ENCODE peak calls at places on chromosome 11, in eight cellular contexts. One of them, this sample, is unnamed.

GRCh38 chr11:12761029-12761428 is 86.8 kb downstream of the TEAD1 start:
- DNase-seq in stomach: no peak
- DNase-seq in fibroblast of lung: peak; percentile 47
- DNase-seq in astrocyte: no peak
- DNase-seq in hepatocyte: no peak
- DNase-seq in cardiac muscle cell: no peak
- DNase-seq in A549: no peak
- DNase-seq in CD8-positive, alpha-beta T cell: no peak
- DNase-seq in this sample: no peak

GRCh38 chr11:925158-925495 is 543 bp upstream of the AP2A2 start:
- DNase-seq in hepatocyte: no peak
- DNase-seq in astrocyte: no peak
- DNase-seq in CD8-positive, alpha-beta T cell: no peak
- DNase-seq in A549: no peak
- DNase-seq in fibroblast of lung: no peak
- DNase-seq in stomach: no peak
- DNase-seq in cardiac muscle cell: no peak
- DNase-seq in this sample: no peak

GRCh38 chr11:45678962-45679361 is 13.5 kb upstream of the CHST1 start:
- DNase-seq in hepatocyte: no peak
- DNase-seq in fibroblast of lung: no peak
- DNase-seq in A549: no peak
- DNase-seq in astrocyte: no peak
- DNase-seq in cardiac muscle cell: no peak
- DNase-seq in stomach: no peak
- DNase-seq in CD8-positive, alpha-beta T cell: no peak
- DNase-seq in this sample: no peak

GRCh38 chr11:112128483-112129121 is 35.3 kb downstream of the IL18 start:
- DNase-seq in A549: peak; percentile 66
- DNase-seq in hepatocyte: peak; percentile 40
- DNase-seq in cardiac muscle cell: no peak
- DNase-seq in CD8-positive, alpha-beta T cell: no peak
- DNase-seq in fibroblast of lung: peak; percentile 80
- DNase-seq in stomach: peak; percentile 39
- DNase-seq in astrocyte: peak; percentile 74
- DNase-seq in this sample: no peak

GRCh38 chr11:77074205-77074604 is 7.4 kb downstream of the CAPN5 start:
- DNase-seq in hepatocyte: no peak
- DNase-seq in stomach: peak; percentile 49
- DNase-seq in astrocyte: no peak
- DNase-seq in fibroblast of lung: no peak
- DNase-seq in cardiac muscle cell: no peak
- DNase-seq in A549: no peak
- DNase-seq in CD8-positive, alpha-beta T cell: no peak
- DNase-seq in this sample: no peak

GRCh38 chr11:20808328-20808727 is 138.9 kb downstream of the NELL1 start:
- DNase-seq in A549: no peak
- DNase-seq in CD8-positive, alpha-beta T cell: no peak
- DNase-seq in astrocyte: no peak
- DNase-seq in fibroblast of lung: no peak
- DNase-seq in cardiac muscle cell: no peak
- DNase-seq in hepatocyte: no peak
- DNase-seq in stomach: no peak
- DNase-seq in this sample: no peak

GRCh38 chr11:119578466-119579220 is 150.4 kb downstream of the NECTIN1 start:
- DNase-seq in hepatocyte: no peak
- DNase-seq in astrocyte: no peak
- DNase-seq in stomach: no peak
- DNase-seq in fibroblast of lung: no peak
- DNase-seq in A549: no peak
- DNase-seq in CD8-positive, alpha-beta T cell: no peak
- DNase-seq in cardiac muscle cell: no peak
- DNase-seq in this sample: no peak

GRCh38 chr11:75891947-75892739 is 77.1 kb downstream of the UVRAG start:
- DNase-seq in cardiac muscle cell: no peak
- DNase-seq in astrocyte: no peak
- DNase-seq in fibroblast of lung: no peak
- DNase-seq in stomach: no peak
- DNase-seq in hepatocyte: no peak
- DNase-seq in CD8-positive, alpha-beta T cell: no peak
- DNase-seq in A549: no peak
- DNase-seq in this sample: no peak

GRCh38 chr11:132448334-132448995 is 1078.0 kb downstream of the NTM start:
- DNase-seq in stomach: no peak
- DNase-seq in astrocyte: peak; percentile 76
- DNase-seq in cardiac muscle cell: no peak
- DNase-seq in fibroblast of lung: peak; percentile 79
- DNase-seq in A549: no peak
- DNase-seq in CD8-positive, alpha-beta T cell: no peak
- DNase-seq in hepatocyte: no peak
- DNase-seq in this sample: no peak

GRCh38 chr11:102426000-102426399 is 26.6 kb downstream of the TMEM123 start:
- DNase-seq in cardiac muscle cell: no peak
- DNase-seq in astrocyte: no peak
- DNase-seq in CD8-positive, alpha-beta T cell: no peak
- DNase-seq in A549: no peak
- DNase-seq in hepatocyte: no peak
- DNase-seq in fibroblast of lung: no peak
- DNase-seq in stomach: no peak
- DNase-seq in this sample: no peak

GRCh38 chr11:102427068-102427467 is 25.5 kb downstream of the TMEM123 start:
- DNase-seq in stomach: no peak
- DNase-seq in CD8-positive, alpha-beta T cell: no peak
- DNase-seq in hepatocyte: no peak
- DNase-seq in A549: no peak
- DNase-seq in cardiac muscle cell: no peak
- DNase-seq in astrocyte: no peak
- DNase-seq in fibroblast of lung: no peak
- DNase-seq in this sample: no peak

GRCh38 chr11:102428696-102429095 is 23.9 kb downstream of the TMEM123 start:
- DNase-seq in stomach: no peak
- DNase-seq in cardiac muscle cell: no peak
- DNase-seq in CD8-positive, alpha-beta T cell: no peak
- DNase-seq in astrocyte: no peak
- DNase-seq in fibroblast of lung: no peak
- DNase-seq in A549: no peak
- DNase-seq in hepatocyte: no peak
- DNase-seq in this sample: no peak

GRCh38 chr11:102429691-102430090 is 22.9 kb downstream of the TMEM123 start:
- DNase-seq in hepatocyte: no peak
- DNase-seq in cardiac muscle cell: no peak
- DNase-seq in A549: no peak
- DNase-seq in fibroblast of lung: no peak
- DNase-seq in stomach: no peak
- DNase-seq in CD8-positive, alpha-beta T cell: no peak
- DNase-seq in astrocyte: no peak
- DNase-seq in this sample: no peak

DNA sequence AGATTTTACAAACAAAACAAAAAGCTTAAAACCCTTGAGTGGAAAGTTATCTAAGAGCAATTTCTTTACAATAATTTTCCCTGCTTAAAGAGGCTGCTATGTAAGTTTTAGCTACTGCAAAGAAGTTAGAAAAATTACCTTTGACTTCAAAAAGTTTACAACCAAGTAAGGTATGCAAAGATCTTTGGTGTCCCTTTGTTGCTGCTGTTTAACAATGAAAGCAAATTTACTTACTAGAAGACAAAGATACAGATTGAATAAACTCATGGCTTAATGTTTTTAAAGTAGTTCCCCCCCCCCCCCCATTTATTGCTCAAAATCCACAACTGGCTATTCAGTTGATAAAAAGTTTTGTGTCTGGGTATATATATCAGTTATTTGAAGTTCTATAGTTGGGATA is 26.0 kb downstream of the TMEM123 start:
- DNase-seq in CD8-positive, alpha-beta T cell: no peak
- DNase-seq in hepatocyte: no peak
- DNase-seq in stomach: no peak
- DNase-seq in fibroblast of lung: no peak
- DNase-seq in cardiac muscle cell: no peak
- DNase-seq in astrocyte: no peak
- DNase-seq in A549: no peak
- DNase-seq in this sample: no peak
- H3K4me1 ChIP-seq in CD8-positive, alpha-beta T cell: peaks cover 86% of the 10 kb centered on the region
- H3K4me1 ChIP-seq in hepatocyte: peaks cover 13% of the 10 kb centered on the region
- H3K4me1 ChIP-seq in stomach: peaks cover 81% of the 10 kb centered on the region
- H3K4me1 ChIP-seq in fibroblast of lung: peaks cover 2% of the 10 kb centered on the region
- H3K4me1 ChIP-seq in cardiac muscle cell: peaks cover 6% of the 10 kb centered on the region
- H3K4me1 ChIP-seq in astrocyte: no peaks in the 10 kb centered on the region
- H3K4me1 ChIP-seq in A549: peaks cover 6% of the 10 kb centered on the region
- H3K4me1 ChIP-seq in this sample: no peaks in the 10 kb centered on the region

GRCh38 chr11:65134240-65134951 is at the start of gene SYVN1:
- DNase-seq in stomach: peak; percentile 94
- DNase-seq in cardiac muscle cell: peak; percentile 93
- DNase-seq in astrocyte: peak; percentile 83
- DNase-seq in fibroblast of lung: peak; percentile 89
- DNase-seq in A549: peak; percentile 96
- DNase-seq in CD8-positive, alpha-beta T cell: peak; percentile 91
- DNase-seq in hepatocyte: peak; percentile 95
- DNase-seq in this sample: peak; percentile 70
- H3K27ac ChIP-seq in stomach: peak within 1 kb of the TSS; percentile 99
- H3K27ac ChIP-seq in cardiac muscle cell: peak within 1 kb of the TSS; percentile 98
- H3K27ac ChIP-seq in astrocyte: peak within 1 kb of the TSS; percentile 99
- H3K27ac ChIP-seq in fibroblast of lung: peak within 1 kb of the TSS; percentile 95
- H3K27ac ChIP-seq in A549: peak within 1 kb of the TSS; percentile 98
- H3K27ac ChIP-seq in CD8-positive, alpha-beta T cell: peak within 1 kb of the TSS; percentile 96
- H3K27ac ChIP-seq in hepatocyte: peak within 1 kb of the TSS; percentile 98
- H3K27ac ChIP-seq in this sample: peak within 1 kb of the TSS; percentile 97

DNA sequence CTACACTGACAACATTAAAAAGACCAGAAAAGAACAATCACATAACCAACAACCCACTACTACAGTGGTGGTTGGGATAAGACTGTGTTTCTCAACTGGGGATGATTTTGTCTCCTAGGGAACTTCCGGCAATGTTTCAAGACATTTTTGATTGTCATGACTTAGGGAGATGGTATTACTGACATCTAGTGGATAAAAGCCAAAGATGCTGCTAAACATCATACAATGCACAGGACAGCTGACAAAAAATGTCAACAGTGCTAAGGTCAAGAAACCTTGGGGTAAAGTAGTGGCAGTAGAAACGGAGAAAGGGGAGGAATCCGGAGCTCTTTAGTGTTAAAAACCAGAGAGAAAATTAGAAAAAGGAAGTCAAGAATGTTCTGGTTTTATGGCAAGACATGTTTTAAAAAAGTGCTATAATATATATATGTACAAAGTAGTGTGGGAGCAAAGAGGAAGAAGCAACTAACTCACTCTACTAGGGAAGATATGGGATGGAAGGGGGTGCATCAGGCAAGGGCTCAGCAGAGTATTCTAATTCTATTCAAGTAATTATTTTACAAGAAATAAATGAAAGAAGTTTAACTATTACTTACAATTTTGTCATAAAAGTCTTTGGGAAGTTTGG is 37.2 kb downstream of the CKAP5 start:
- DNase-seq in hepatocyte: peak; percentile 18
- DNase-seq in astrocyte: no peak
- DNase-seq in CD8-positive, alpha-beta T cell: no peak
- DNase-seq in cardiac muscle cell: no peak
- DNase-seq in stomach: no peak
- DNase-seq in A549: peak; percentile 31
- DNase-seq in fibroblast of lung: peak; percentile 8
- DNase-seq in this sample: no peak
- TF ChIP-seq CTCF in hepatocyte: peak; percentile 36
- TF ChIP-seq CTCF in astrocyte: peak; percentile 30
- TF ChIP-seq CTCF in CD8-positive, alpha-beta T cell: no peak
- TF ChIP-seq CTCF in cardiac muscle cell: peak; percentile 22
- TF ChIP-seq CTCF in stomach: no peak
- TF ChIP-seq CTCF in A549: peak; percentile 67
- TF ChIP-seq CTCF in fibroblast of lung: no peak
- TF ChIP-seq CTCF in this sample: no peak

GRCh38 chr11:67114275-67114896 is 4.7 kb upstream of the KDM2A start:
- DNase-seq in CD8-positive, alpha-beta T cell: no peak
- DNase-seq in hepatocyte: no peak
- DNase-seq in fibroblast of lung: no peak
- DNase-seq in cardiac muscle cell: no peak
- DNase-seq in stomach: no peak
- DNase-seq in astrocyte: no peak
- DNase-seq in A549: no peak
- DNase-seq in this sample: no peak
- H3K4me1 ChIP-seq in CD8-positive, alpha-beta T cell: peaks cover 21% of the 10 kb centered on the region
- H3K4me1 ChIP-seq in hepatocyte: peaks cover 5% of the 10 kb centered on the region
- H3K4me1 ChIP-seq in fibroblast of lung: peaks cover 5% of the 10 kb centered on the region
- H3K4me1 ChIP-seq in cardiac muscle cell: peaks cover 21% of the 10 kb centered on the region
- H3K4me1 ChIP-seq in stomach: peaks cover 30% of the 10 kb centered on the region
- H3K4me1 ChIP-seq in astrocyte: peaks cover 5% of the 10 kb centered on the region
- H3K4me1 ChIP-seq in A549: peaks cover 26% of the 10 kb centered on the region
- H3K4me1 ChIP-seq in this sample: no peaks in the 10 kb centered on the region

DNA sequence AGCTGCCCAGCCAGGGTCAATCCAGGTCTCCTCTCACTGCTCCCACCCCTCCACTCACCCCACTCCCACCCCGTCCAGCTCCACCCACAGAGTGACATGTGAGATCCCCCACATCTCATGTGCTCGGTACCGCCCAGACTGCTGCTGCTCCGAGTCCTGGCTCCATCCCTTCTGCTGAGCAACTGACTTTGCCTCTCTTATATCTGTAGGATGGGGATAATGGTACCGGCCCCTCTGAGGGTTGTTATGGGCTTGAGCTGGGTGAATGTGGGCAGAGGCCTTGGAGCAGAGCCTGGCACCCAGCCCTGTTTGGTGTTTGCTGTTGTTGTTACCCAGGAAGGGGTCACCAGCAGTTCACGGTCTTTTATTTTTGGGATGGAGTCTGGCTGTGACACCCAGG is 77.0 kb downstream of the ST3GAL4 start:
- DNase-seq in A549: no peak
- DNase-seq in hepatocyte: no peak
- DNase-seq in astrocyte: no peak
- DNase-seq in fibroblast of lung: no peak
- DNase-seq in CD8-positive, alpha-beta T cell: no peak
- DNase-seq in stomach: no peak
- DNase-seq in cardiac muscle cell: no peak
- DNase-seq in this sample: no peak
- H3K27ac ChIP-seq in A549: no peak overlapping the region
- H3K27ac ChIP-seq in hepatocyte: no peak overlapping the region
- H3K27ac ChIP-seq in astrocyte: no peak overlapping the region
- H3K27ac ChIP-seq in fibroblast of lung: no peak overlapping the region
- H3K27ac ChIP-seq in CD8-positive, alpha-beta T cell: no peak overlapping the region
- H3K27ac ChIP-seq in stomach: no peak overlapping the region
- H3K27ac ChIP-seq in cardiac muscle cell: no peak overlapping the region
- H3K27ac ChIP-seq in this sample: peak overlapping the region; percentile 87

GRCh38 chr11:128552783-128553661 is 34.3 kb downstream of the ETS1 start:
- DNase-seq in CD8-positive, alpha-beta T cell: no peak
- DNase-seq in fibroblast of lung: peak; percentile 61
- DNase-seq in cardiac muscle cell: no peak
- DNase-seq in stomach: no peak
- DNase-seq in A549: no peak
- DNase-seq in hepatocyte: peak; percentile 35
- DNase-seq in astrocyte: peak; percentile 45
- DNase-seq in this sample: no peak

GRCh38 chr11:128555606-128556005 is 31.8 kb downstream of the ETS1 start:
- DNase-seq in cardiac muscle cell: peak; percentile 21
- DNase-seq in CD8-positive, alpha-beta T cell: no peak
- DNase-seq in fibroblast of lung: peak; percentile 39
- DNase-seq in stomach: no peak
- DNase-seq in A549: no peak
- DNase-seq in hepatocyte: no peak
- DNase-seq in astrocyte: no peak
- DNase-seq in this sample: no peak

GRCh38 chr11:128550967-128551522 is 36.3 kb downstream of the ETS1 start:
- DNase-seq in astrocyte: no peak
- DNase-seq in A549: no peak
- DNase-seq in cardiac muscle cell: no peak
- DNase-seq in stomach: no peak
- DNase-seq in CD8-positive, alpha-beta T cell: no peak
- DNase-seq in hepatocyte: no peak
- DNase-seq in fibroblast of lung: no peak
- DNase-seq in this sample: no peak

GRCh38 chr11:128551641-128552335 is 35.6 kb downstream of the ETS1 start:
- DNase-seq in stomach: no peak
- DNase-seq in fibroblast of lung: no peak
- DNase-seq in astrocyte: no peak
- DNase-seq in A549: no peak
- DNase-seq in hepatocyte: no peak
- DNase-seq in cardiac muscle cell: no peak
- DNase-seq in CD8-positive, alpha-beta T cell: no peak
- DNase-seq in this sample: no peak

GRCh38 chr11:128553662-128554392 is 33.5 kb downstream of the ETS1 start:
- DNase-seq in CD8-positive, alpha-beta T cell: no peak
- DNase-seq in hepatocyte: peak; percentile 69
- DNase-seq in cardiac muscle cell: no peak
- DNase-seq in A549: no peak
- DNase-seq in stomach: no peak
- DNase-seq in astrocyte: no peak
- DNase-seq in fibroblast of lung: no peak
- DNase-seq in this sample: no peak
- TF ChIP-seq CTCF in CD8-positive, alpha-beta T cell: no peak
- TF ChIP-seq CTCF in hepatocyte: peak; percentile 27
- TF ChIP-seq CTCF in cardiac muscle cell: peak; percentile 52
- TF ChIP-seq CTCF in A549: no peak
- TF ChIP-seq CTCF in stomach: no peak
- TF ChIP-seq CTCF in astrocyte: no peak
- TF ChIP-seq CTCF in fibroblast of lung: peak; percentile 37
- TF ChIP-seq CTCF in this sample: no peak

This sample was measured in esophagus squamous epithelium.